ENCODE peak calls at places on chromosome 13, in ten cellular contexts. Y, Z, U, C, F, V, I, N, K and J are unnamed samples. For H3K9me3, the result is how much of the 10 kb centered on the place peaks cover.

GRCh38 chr13:100399455-100399854 is 189.1 kb downstream of the GGACT start:
- DNase-seq in Y (no peak), Z (no peak), U (no peak), C (no peak), F (no peak), V (no peak), I (no peak), N (no peak), K (no peak), J (no peak)

GRCh38 chr13:105778196-105778595 is 757.3 kb downstream of the EFNB2 start:
- DNase-seq in Y (no peak), Z (peak), U (no peak), C (peak), F (no peak), V (no peak), I (no peak), N (no peak), K (no peak), J (no peak)

GRCh38 chr13:104650426-104650825 is 1584.2 kb upstream of the SLC10A2 start:
- DNase-seq in Y (no peak), Z (no peak), U (no peak), C (no peak), F (no peak), V (no peak), I (no peak), N (no peak), K (no peak), J (no peak)

GRCh38 chr13:103605546-103606326 is 539.5 kb upstream of the SLC10A2 start:
- DNase-seq in Y (no peak), Z (no peak), U (no peak), C (no peak), F (no peak), V (no peak), I (no peak), N (no peak), K (no peak), J (no peak)

GRCh38 chr13:101465877-101466276 is 13.4 kb downstream of the ITGBL1 start:
- DNase-seq in Y (no peak), Z (peak), U (no peak), C (peak), F (no peak), V (no peak), I (no peak), N (no peak), K (no peak), J (no peak)

GRCh38 chr13:108915634-108916497 is 286.5 kb downstream of the MYO16 start:
- DNase-seq in Y (peak), Z (peak), U (peak), C (peak), F (peak), V (peak), I (peak), N (peak), K (peak), J (peak)

GRCh38 chr13:98466634-98467236 is 110.2 kb downstream of the STK24 start:
- DNase-seq in Y (no peak), Z (peak), U (peak), C (no peak), F (peak), V (peak), I (no peak), N (no peak), K (no peak), J (no peak)

GRCh38 chr13:65461590-65461989 is 1768.5 kb downstream of the PCDH9 start:
- DNase-seq in Y (no peak), Z (peak), U (no peak), C (peak), F (no peak), V (no peak), I (peak), N (no peak), K (no peak), J (no peak)

GRCh38 chr13:77506874-77507273 is 28.6 kb upstream of the SCEL start:
- DNase-seq in Y (no peak), Z (no peak), U (no peak), C (peak), F (no peak), V (no peak), I (no peak), N (no peak), K (no peak), J (no peak)

GRCh38 chr13:40048551-40048950 is 393.1 kb downstream of the COG6 start:
- DNase-seq in Y (no peak), Z (no peak), U (no peak), C (no peak), F (no peak), V (no peak), I (no peak), N (no peak), K (no peak), J (no peak)

GRCh38 chr13:41054919-41055619 is 6.2 kb upstream of the WBP4 start:
- DNase-seq in Y (no peak), Z (no peak), U (no peak), C (no peak), F (no peak), V (no peak), I (no peak), N (no peak), K (no peak), J (no peak)

GRCh38 chr13:34733720-34734119 is 208.3 kb upstream of the NBEA start:
- DNase-seq in Y (no peak), Z (peak), U (no peak), C (peak), F (no peak), V (no peak), I (no peak), N (no peak), K (no peak), J (no peak)

GRCh38 chr13:32031815-32032345 is 306 bp downstream of the FRY start:
- DNase-seq in Y (no peak), Z (no peak), U (no peak), C (no peak), F (no peak), V (no peak), I (no peak), N (no peak), K (no peak), J (no peak)

GRCh38 chr13:35781044-35781443 is 304.6 kb upstream of the MAB21L1 start:
- DNase-seq in Y (no peak), Z (no peak), U (no peak), C (no peak), F (no peak), V (no peak), I (no peak), N (no peak), K (no peak), J (no peak)

GRCh38 chr13:46614582-46614981 is 61.6 kb downstream of the LRCH1 start:
- DNase-seq in Y (no peak), Z (peak), U (no peak), C (peak), F (no peak), V (no peak), I (peak), N (no peak), K (no peak), J (no peak)

GRCh38 chr13:24066405-24067292 is 93.9 kb upstream of the SPATA13 start:
- DNase-seq in Y (no peak), Z (no peak), U (no peak), C (no peak), F (no peak), V (no peak), I (no peak), N (no peak), K (no peak), J (no peak)

GRCh38 chr13:22726721-22727120 is 454.1 kb upstream of the SGCG start:
- DNase-seq in Y (no peak), Z (no peak), U (no peak), C (no peak), F (no peak), V (no peak), I (no peak), N (no peak), K (no peak), J (no peak)
- H3K9me3 ChIP-seq in Y (under half), Z (under half), U (under half), C (under half), F (under half), V (under half), I (under half), N (under half), K (under half), J (under half)

DNA sequence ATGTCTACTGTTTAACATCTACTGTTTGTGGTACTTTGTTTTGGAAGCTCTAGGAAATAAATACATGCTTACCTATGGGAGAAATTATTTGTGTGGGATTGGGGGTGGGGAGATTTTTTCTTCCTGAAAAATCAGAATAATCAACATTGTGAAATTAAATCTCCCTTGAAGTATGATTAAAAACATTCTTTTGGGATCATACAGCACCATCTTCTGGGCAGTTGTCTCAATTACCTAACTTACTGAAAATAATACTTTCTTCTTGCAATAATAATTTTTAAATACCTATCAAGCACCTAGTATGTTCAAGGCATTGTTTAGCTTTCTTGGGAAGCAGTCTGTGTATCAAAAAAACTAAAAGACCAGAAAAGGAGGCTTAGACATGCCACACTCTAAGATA is 576.5 kb upstream of the ARGLU1 start:
- DNase-seq in Y (no peak), Z (peak), U (no peak), C (peak), F (no peak), V (no peak), I (no peak), N (no peak), K (no peak), J (no peak)
- TF ChIP-seq CTCF in Y (no peak), Z (no peak), U (no peak), C (peak), F (no peak), V (no peak), I (peak), N (peak), K (no peak), J (no peak)

GRCh38 chr13:27791146-27791900 is 960 bp upstream of the GSX1 start:
- DNase-seq in Y (no peak), Z (no peak), U (no peak), C (no peak), F (no peak), V (no peak), I (no peak), N (no peak), K (no peak), J (no peak)

GRCh38 chr13:27789495-27790303 is 2.6 kb upstream of the GSX1 start:
- DNase-seq in Y (no peak), Z (no peak), U (no peak), C (no peak), F (no peak), V (no peak), I (no peak), N (no peak), K (peak), J (no peak)

GRCh38 chr13:27790523-27790922 is 1.8 kb upstream of the GSX1 start:
- DNase-seq in Y (no peak), Z (no peak), U (no peak), C (no peak), F (no peak), V (no peak), I (no peak), N (no peak), K (no peak), J (no peak)

GRCh38 chr13:27788271-27788670 is 4.0 kb upstream of the GSX1 start:
- DNase-seq in Y (no peak), Z (no peak), U (no peak), C (no peak), F (no peak), V (no peak), I (no peak), N (no peak), K (no peak), J (no peak)

GRCh38 chr13:27789153-27789494 is 3.2 kb upstream of the GSX1 start:
- DNase-seq in Y (no peak), Z (no peak), U (no peak), C (no peak), F (no peak), V (no peak), I (no peak), N (no peak), K (no peak), J (no peak)
- H3K9me3 ChIP-seq in Y (under half), Z (under half), U (under half), C (under half), F (under half), V (under half), I (under half), N (under half), K (under half), J (under half)

GRCh38 chr13:21670883-21671792 is at the start of gene FGF9:
- DNase-seq in Y (peak), Z (peak), U (peak), C (peak), F (peak), V (peak), I (no peak), N (no peak), K (peak), J (peak)
- TF ChIP-seq CTCF in Y (no peak), Z (no peak), U (no peak), C (no peak), F (peak), V (no peak), I (peak), N (no peak), K (no peak), J (no peak)

GRCh38 chr13:52067237-52067636 is 42.7 kb downstream of the UTP14C start:
- DNase-seq in Y (no peak), Z (no peak), U (peak), C (no peak), F (no peak), V (no peak), I (no peak), N (no peak), K (no peak), J (no peak)

GRCh38 chr13:52070929-52071523 is 46.5 kb downstream of the UTP14C start:
- DNase-seq in Y (no peak), Z (peak), U (no peak), C (peak), F (peak), V (no peak), I (no peak), N (no peak), K (no peak), J (no peak)
- H3K9me3 ChIP-seq in Y (under half), Z (under half), U (under half), C (under half), F (under half), V (under half), I (under half), N (half or more), K (under half), J (under half)

DNA sequence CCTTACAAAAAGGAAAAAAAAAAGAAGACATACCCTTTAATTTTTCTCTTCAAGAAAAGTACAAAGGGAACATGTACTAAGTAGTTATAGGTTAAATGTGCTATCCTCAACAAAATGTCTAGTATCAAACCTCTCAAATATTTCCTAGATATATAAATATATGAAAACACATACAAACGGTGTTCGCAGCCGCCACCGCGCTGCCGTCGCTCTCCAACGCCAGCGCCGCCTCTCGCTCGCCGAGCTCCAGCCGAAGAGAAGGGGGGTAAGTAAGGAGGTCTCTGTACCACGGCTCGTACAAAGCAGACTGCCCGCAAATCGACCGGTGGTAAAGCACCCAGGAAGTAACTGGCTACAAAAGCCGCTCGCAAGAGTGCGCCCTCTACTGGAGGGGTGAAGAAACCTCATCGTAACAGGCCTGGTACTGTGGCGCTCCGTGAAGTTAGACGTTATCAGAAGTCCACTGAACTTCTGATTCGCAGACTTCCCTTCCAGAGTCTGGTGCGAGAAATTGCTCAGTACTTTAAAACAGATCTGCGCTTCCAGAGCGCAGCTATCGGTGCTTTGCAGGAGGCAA is 192.1 kb downstream of the DACH1 start:
- DNase-seq in Y (no peak), Z (no peak), U (no peak), C (no peak), F (peak), V (no peak), I (no peak), N (no peak), K (no peak), J (no peak)
- TF ChIP-seq CTCF in Y (no peak), Z (no peak), U (no peak), C (no peak), F (no peak), V (no peak), I (peak), N (no peak), K (no peak), J (no peak)

GRCh38 chr13:22690756-22691155 is 490.0 kb upstream of the SGCG start:
- DNase-seq in Y (no peak), Z (no peak), U (no peak), C (no peak), F (no peak), V (no peak), I (no peak), N (no peak), K (no peak), J (no peak)
- H3K9me3 ChIP-seq in Y (under half), Z (under half), U (under half), C (under half), F (under half), V (under half), I (under half), N (under half), K (half or more), J (under half)

GRCh38 chr13:112968380-112968909 is 569 bp upstream of the MCF2L start:
- DNase-seq in Y (peak), Z (no peak), U (peak), C (no peak), F (no peak), V (peak), I (no peak), N (no peak), K (peak), J (peak)
- TF ChIP-seq CTCF in Y (peak), Z (no peak), U (no peak), C (no peak), F (no peak), V (no peak), I (no peak), N (no peak), K (no peak), J (no peak)

DNA sequence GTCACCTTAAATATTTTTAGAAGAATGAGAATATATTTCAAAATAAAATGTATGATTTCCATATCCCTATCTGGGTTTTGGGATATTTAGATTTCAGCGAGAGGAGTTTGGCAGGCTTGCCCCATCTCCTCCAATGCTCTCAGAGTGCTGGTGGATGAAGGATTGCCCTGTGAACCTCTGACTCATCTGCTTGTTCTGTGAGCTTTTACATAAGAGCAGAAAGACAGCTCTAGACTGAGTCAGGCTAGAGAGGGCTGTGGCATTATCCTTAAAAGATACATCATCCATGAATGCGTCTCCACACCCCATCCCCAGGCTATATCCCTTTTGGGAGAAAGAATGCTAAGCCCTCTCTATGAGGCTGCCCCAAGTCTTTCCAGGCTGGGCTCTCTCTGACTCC is 190.6 kb downstream of the TUBA3C start:
- DNase-seq in Y (no peak), Z (no peak), U (no peak), C (no peak), F (no peak), V (no peak), I (no peak), N (no peak), K (no peak), J (no peak)
- H3K9me3 ChIP-seq in Y (under half), Z (under half), U (under half), C (under half), F (under half), V (under half), I (half or more), N (under half), K (half or more), J (under half)